ENCODE peak calls at places on chromosomes 7 and 10, in ten cellular contexts. H is SJSA1, F is suprapubic skin, K is body of pancreas, A is OCI-LY7, E is ovary, V is adrenal gland, T is astrocyte, I is Karpas-422, N is PC-3. L is an unnamed sample. For H3K4me1 and H3K9me3, the result is how much of the 10 kb centered on the place peaks cover.

GRCh38 chr10:51867956-51868355 is 168.6 kb upstream of the CSTF2T start:
- DNase-seq in H (peak), F (no peak), K (no peak), A (no peak), E (no peak), V (no peak), T (peak), I (no peak), N (peak), L (no peak)

GRCh38 chr7:28348631-28349030 is 63.7 kb upstream of the CREB5 start:
- DNase-seq in H (no peak), F (no peak), K (peak), A (no peak), E (no peak), V (no peak), T (no peak), I (no peak), N (peak), L (no peak)

GRCh38 chr7:98212532-98213041 is 1.3 kb downstream of the BHLHA15 start:
- DNase-seq in H (no peak), F (peak), K (peak), A (no peak), E (peak), V (peak), T (no peak), I (no peak), N (no peak), L (peak)

GRCh38 chr7:139820089-139820488 is 9.0 kb upstream of the TBXAS1 start:
- DNase-seq in H (no peak), F (no peak), K (no peak), A (no peak), E (no peak), V (no peak), T (no peak), I (no peak), N (no peak), L (no peak)

GRCh38 chr7:148503900-148504487 is 86.6 kb upstream of the C7orf33 start:
- DNase-seq in H (peak), F (no peak), K (no peak), A (peak), E (no peak), V (no peak), T (peak), I (peak), N (peak), L (no peak)

GRCh38 chr7:26388256-26388655 is 96.6 kb downstream of the SNX10 start:
- DNase-seq in H (no peak), F (no peak), K (no peak), A (no peak), E (no peak), V (no peak), T (no peak), I (no peak), N (no peak), L (no peak)

GRCh38 chr7:2527505-2528464 is 8.2 kb downstream of the LFNG start:
- DNase-seq in H (peak), F (no peak), K (peak), A (no peak), E (no peak), V (peak), T (peak), I (no peak), N (peak), L (no peak)

GRCh38 chr10:71045936-71046335 is 157.6 kb upstream of the PCBD1 start:
- DNase-seq in H (no peak), F (no peak), K (no peak), A (no peak), E (no peak), V (no peak), T (no peak), I (no peak), N (no peak), L (no peak)

GRCh38 chr10:129853236-129853946 is 110.7 kb downstream of the EBF3 start:
- DNase-seq in H (no peak), F (no peak), K (no peak), A (no peak), E (no peak), V (no peak), T (no peak), I (peak), N (peak), L (no peak)

GRCh38 chr10:21523007-21523406 is 2.5 kb downstream of the SKIDA1 start:
- DNase-seq in H (no peak), F (no peak), K (no peak), A (no peak), E (no peak), V (no peak), T (no peak), I (no peak), N (no peak), L (no peak)

GRCh38 chr10:85645851-85646250 is 720.7 kb downstream of the GRID1 start:
- DNase-seq in H (no peak), F (no peak), K (no peak), A (no peak), E (no peak), V (no peak), T (no peak), I (no peak), N (no peak), L (no peak)

GRCh38 chr7:28003408-28003807 is 177.2 kb downstream of the JAZF1 start:
- DNase-seq in H (no peak), F (no peak), K (no peak), A (no peak), E (no peak), V (no peak), T (no peak), I (no peak), N (no peak), L (no peak)

GRCh38 chr10:34780818-34781380 is 34.2 kb downstream of the PARD3 start:
- DNase-seq in H (peak), F (no peak), K (peak), A (peak), E (peak), V (peak), T (peak), I (peak), N (no peak), L (peak)

GRCh38 chr10:62046522-62047239 is 145.2 kb downstream of the ARID5B start:
- DNase-seq in H (peak), F (no peak), K (no peak), A (peak), E (no peak), V (no peak), T (peak), I (no peak), N (peak), L (peak)

GRCh38 chr10:128896964-128897363 is 570.1 kb upstream of the MGMT start:
- DNase-seq in H (no peak), F (no peak), K (no peak), A (no peak), E (no peak), V (no peak), T (no peak), I (no peak), N (no peak), L (no peak)

GRCh38 chr10:29804025-29804852 is 169.5 kb upstream of the SVIL start:
- DNase-seq in H (peak), F (no peak), K (peak), A (no peak), E (no peak), V (peak), T (peak), I (no peak), N (peak), L (no peak)

GRCh38 chr7:155734445-155734809 is 77.8 kb downstream of the SHH start:
- DNase-seq in H (no peak), F (no peak), K (no peak), A (no peak), E (no peak), V (no peak), T (peak), I (no peak), N (no peak), L (no peak)

GRCh38 chr7:64990216-64990615 is 620 bp downstream of the ZNF117 start:
- DNase-seq in H (no peak), F (no peak), K (no peak), A (no peak), E (no peak), V (no peak), T (no peak), I (peak), N (no peak), L (no peak)

GRCh38 chr7:115603416-115603815 is 427.1 kb downstream of the TFEC start:
- DNase-seq in H (no peak), F (no peak), K (no peak), A (no peak), E (no peak), V (no peak), T (no peak), I (no peak), N (no peak), L (no peak)

GRCh38 chr10:72272689-72273409 is 875 bp upstream of the DDIT4 start:
- DNase-seq in H (peak), F (peak), K (peak), A (peak), E (peak), V (peak), T (peak), I (peak), N (peak), L (peak)

GRCh38 chr10:84665211-84665610 is 336.8 kb downstream of the CCSER2 start:
- DNase-seq in H (no peak), F (no peak), K (no peak), A (no peak), E (no peak), V (no peak), T (no peak), I (no peak), N (no peak), L (no peak)

GRCh38 chr7:42766810-42767423 is 145.0 kb downstream of the C7orf25 start:
- DNase-seq in H (no peak), F (no peak), K (no peak), A (no peak), E (no peak), V (no peak), T (no peak), I (no peak), N (no peak), L (no peak)

GRCh38 chr10:103193107-103193819 is at the start of gene NT5C2:
- DNase-seq in H (peak), F (peak), K (peak), A (peak), E (peak), V (peak), T (peak), I (peak), N (peak), L (peak)

GRCh38 chr10:116608683-116609594 is 11.8 kb upstream of the PNLIPRP2 start:
- DNase-seq in H (no peak), F (no peak), K (peak), A (no peak), E (no peak), V (no peak), T (no peak), I (no peak), N (no peak), L (no peak)

GRCh38 chr7:112995091-112995824 is 91.4 kb downstream of the GPR85 start:
- DNase-seq in H (peak), F (no peak), K (no peak), A (no peak), E (no peak), V (no peak), T (peak), I (no peak), N (peak), L (no peak)

GRCh38 chr7:105887569-105888199 is 11.3 kb upstream of the ATXN7L1 start:
- DNase-seq in H (no peak), F (no peak), K (peak), A (no peak), E (no peak), V (no peak), T (no peak), I (no peak), N (no peak), L (no peak)

GRCh38 chr7:131105803-131106680 is 221.6 kb upstream of the MKLN1 start:
- DNase-seq in H (peak), F (peak), K (peak), A (peak), E (peak), V (peak), T (peak), I (peak), N (peak), L (peak)

GRCh38 chr7:131105294-131105802 is 222.3 kb upstream of the MKLN1 start:
- DNase-seq in H (peak), F (peak), K (no peak), A (no peak), E (no peak), V (peak), T (no peak), I (no peak), N (peak), L (no peak)

GRCh38 chr7:131108212-131108980 is 219.3 kb upstream of the MKLN1 start:
- DNase-seq in H (no peak), F (no peak), K (no peak), A (peak), E (no peak), V (no peak), T (no peak), I (peak), N (peak), L (no peak)

GRCh38 chr7:131107343-131108211 is 220.1 kb upstream of the MKLN1 start:
- DNase-seq in H (peak), F (peak), K (peak), A (peak), E (peak), V (peak), T (peak), I (peak), N (peak), L (peak)

GRCh38 chr7:131106681-131107342 is 220.9 kb upstream of the MKLN1 start:
- DNase-seq in H (no peak), F (peak), K (peak), A (peak), E (peak), V (peak), T (no peak), I (peak), N (peak), L (peak)
- H3K4me1 ChIP-seq in H (half or more), F (half or more), K (half or more), A (under half), E (under half), V (half or more), T (under half), I (half or more), N (under half), L (under half)

DNA sequence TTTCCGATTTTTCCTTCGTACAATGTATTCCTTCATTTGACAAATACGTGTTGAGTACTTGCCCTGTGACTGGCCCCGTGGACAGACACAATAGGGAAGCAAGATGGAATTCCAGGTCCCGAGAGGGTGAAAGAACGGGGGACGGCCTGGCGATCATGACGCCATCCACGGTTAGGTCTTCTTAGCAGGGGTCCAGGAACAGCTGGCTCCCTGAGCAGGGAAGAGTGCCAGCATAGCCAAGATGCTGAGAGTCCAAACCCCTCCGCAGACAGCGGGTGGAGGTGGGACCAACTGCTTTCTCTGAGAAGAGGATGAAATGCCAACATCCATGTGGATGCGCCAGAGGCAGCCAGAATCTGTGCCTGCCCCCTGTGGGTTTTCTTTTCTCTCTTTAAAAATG is 143.7 kb downstream of the DYNC2I1 start:
- DNase-seq in H (no peak), F (no peak), K (no peak), A (no peak), E (no peak), V (no peak), T (no peak), I (no peak), N (no peak), L (no peak)
- H3K9me3 ChIP-seq in H (under half), F (under half), K (under half), A (under half), E (under half), V (under half), T (under half), I (under half), N (under half), L (under half)

DNA sequence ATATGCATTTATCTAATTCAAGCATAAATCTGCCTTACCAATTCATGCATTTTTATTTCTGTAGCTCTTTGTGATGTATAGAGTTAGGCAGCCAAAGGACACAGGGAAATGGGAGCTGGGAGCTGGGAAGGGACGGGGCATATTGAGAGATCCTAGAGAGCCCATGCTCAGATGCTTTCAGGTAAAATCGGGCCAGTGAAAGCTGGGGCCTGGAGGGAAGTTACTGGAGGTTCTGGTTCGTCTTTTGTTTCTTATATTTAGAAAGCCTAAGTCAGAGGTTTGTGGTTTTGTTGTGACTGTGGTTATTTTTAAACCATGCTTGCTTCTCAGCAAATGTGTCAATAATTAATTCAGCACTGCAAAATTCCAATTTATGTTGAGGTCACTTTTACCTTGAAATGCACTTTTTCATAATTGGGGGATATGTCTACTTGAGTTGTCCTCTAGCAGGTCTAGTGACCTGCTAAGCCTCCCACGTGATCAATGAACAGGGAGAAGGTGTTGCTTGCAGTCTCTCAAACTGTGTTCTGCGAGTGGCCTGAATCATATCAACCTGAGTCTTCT is 5.0 kb downstream of the IFIT3 start:
- DNase-seq in H (peak), F (no peak), K (no peak), A (peak), E (no peak), V (no peak), T (no peak), I (no peak), N (no peak), L (no peak)
- H3K4me1 ChIP-seq in H (under half), F (half or more), K (under half), A (under half), E (under half), V (half or more), T (under half), I (under half), N (under half), L (under half)

GRCh38 chr7:157485961-157486510 is 149.2 kb downstream of the DNAJB6 start:
- DNase-seq in H (no peak), F (no peak), K (no peak), A (no peak), E (no peak), V (no peak), T (no peak), I (no peak), N (no peak), L (no peak)

GRCh38 chr7:157490465-157490912 is 153.7 kb downstream of the DNAJB6 start:
- DNase-seq in H (peak), F (no peak), K (no peak), A (peak), E (no peak), V (no peak), T (peak), I (peak), N (peak), L (no peak)

GRCh38 chr7:157487046-157487770 is 150.4 kb downstream of the DNAJB6 start:
- DNase-seq in H (no peak), F (no peak), K (no peak), A (no peak), E (no peak), V (no peak), T (no peak), I (no peak), N (no peak), L (peak)

GRCh38 chr7:157488326-157488725 is 151.5 kb downstream of the DNAJB6 start:
- DNase-seq in H (peak), F (no peak), K (no peak), A (no peak), E (no peak), V (no peak), T (peak), I (no peak), N (peak), L (peak)

DNA sequence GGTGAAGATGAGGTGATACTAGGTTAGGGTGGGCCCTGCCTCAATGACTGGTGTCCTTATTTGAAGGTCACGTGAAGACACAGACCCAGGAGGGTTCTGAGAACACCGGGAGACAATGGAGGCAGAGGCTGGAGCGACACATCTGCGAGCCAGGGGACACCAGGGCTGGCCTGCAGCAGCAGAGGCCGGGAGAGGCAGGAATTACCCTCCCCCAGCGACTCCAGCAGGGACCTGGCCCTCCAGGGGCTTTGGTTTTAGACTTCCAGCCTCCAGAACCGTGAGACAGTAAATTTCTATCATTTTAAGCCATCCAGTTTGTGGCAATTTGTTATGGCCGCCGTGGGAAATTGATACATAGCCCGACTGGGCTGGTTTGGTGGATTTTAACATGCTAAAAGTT is 152.2 kb downstream of the DNAJB6 start:
- DNase-seq in H (no peak), F (no peak), K (no peak), A (no peak), E (no peak), V (no peak), T (no peak), I (no peak), N (no peak), L (no peak)
- H3K9me3 ChIP-seq in H (under half), F (under half), K (under half), A (under half), E (under half), V (under half), T (under half), I (under half), N (under half), L (under half)

L was measured in uterus.